ENCODE peak calls at places on chromosomes 4 and X, in ten cellular contexts. N is germinal center; A is cardiac muscle cell; K is CD4-positive, alpha-beta T cell; I is T-helper 2 cell; O is HT-29; W is Ammon's horn; X is 8988T; Z is globus pallidus; J is psoas muscle. G is an unnamed sample.

GRCh38 chr4:786861-787300 is 39.0 kb downstream of the CPLX1 start:
- DNase-seq in N (no peak), A (no peak), K (no peak), I (no peak), O (no peak), W (no peak), X (no peak), Z (no peak), J (no peak), G (no peak)

GRCh38 chr4:10582059-10582686 is 102.4 kb downstream of the CLNK start:
- DNase-seq in N (peak), A (peak), K (no peak), I (no peak), O (peak), W (peak), X (no peak), Z (peak), J (no peak), G (no peak)

GRCh38 chrX:87900320-87900908 is 382.8 kb downstream of the KLHL4 start:
- DNase-seq in N (no peak), A (no peak), K (no peak), I (no peak), O (no peak), W (no peak), X (no peak), Z (no peak), J (no peak), G (no peak)

GRCh38 chr4:55635760-55636621 is at the start of gene NMU:
- DNase-seq in N (peak), A (peak), K (no peak), I (no peak), O (peak), W (no peak), X (peak), Z (no peak), J (peak), G (no peak)

GRCh38 chrX:149518236-149518635 is 13.1 kb upstream of the IDS start:
- DNase-seq in N (no peak), A (no peak), K (no peak), I (no peak), O (no peak), W (no peak), X (no peak), Z (no peak), J (no peak), G (no peak)

GRCh38 chrX:48597353-48598264 is at the start of gene WDR13:
- DNase-seq in N (peak), A (peak), K (peak), I (peak), O (peak), W (peak), X (peak), Z (peak), J (peak), G (peak)

GRCh38 chr4:100935090-100935489 is 412.2 kb downstream of the PPP3CA start:
- DNase-seq in N (peak), A (no peak), K (no peak), I (no peak), O (peak), W (no peak), X (no peak), Z (peak), J (no peak), G (no peak)

GRCh38 chr4:156553659-156554058 is 417.9 kb downstream of the PDGFC start:
- DNase-seq in N (no peak), A (no peak), K (no peak), I (no peak), O (no peak), W (no peak), X (no peak), Z (no peak), J (no peak), G (no peak)

GRCh38 chr4:119111296-119111695 is 24.3 kb upstream of the MYOZ2 start:
- DNase-seq in N (no peak), A (no peak), K (no peak), I (no peak), O (no peak), W (no peak), X (no peak), Z (no peak), J (no peak), G (no peak)

GRCh38 chrX:7159132-7159861 is 11.3 kb upstream of the PUDP start:
- DNase-seq in N (no peak), A (peak), K (no peak), I (no peak), O (no peak), W (no peak), X (no peak), Z (no peak), J (no peak), G (no peak)

GRCh38 chr4:125070869-125071268 is 243.9 kb upstream of the FAT4 start:
- DNase-seq in N (no peak), A (no peak), K (no peak), I (no peak), O (peak), W (no peak), X (no peak), Z (no peak), J (no peak), G (no peak)

GRCh38 chrX:63746278-63746677 is 38.7 kb downstream of the ARHGEF9 start:
- DNase-seq in N (no peak), A (no peak), K (no peak), I (no peak), O (no peak), W (no peak), X (no peak), Z (no peak), J (no peak), G (no peak)

GRCh38 chr4:90127223-90127705 is at the start of gene CCSER1:
- DNase-seq in N (peak), A (peak), K (no peak), I (peak), O (peak), W (peak), X (peak), Z (peak), J (peak), G (peak)

GRCh38 chrX:56813318-56813837 is 84.3 kb downstream of the NBDY start:
- DNase-seq in N (no peak), A (peak), K (no peak), I (peak), O (no peak), W (no peak), X (no peak), Z (no peak), J (no peak), G (no peak)

GRCh38 chr4:168857009-168857408 is 153.0 kb downstream of the CBR4 start:
- DNase-seq in N (no peak), A (no peak), K (no peak), I (no peak), O (no peak), W (no peak), X (no peak), Z (no peak), J (no peak), G (no peak)

GRCh38 chr4:32485976-32486375 is 1765.8 kb downstream of the PCDH7 start:
- DNase-seq in N (no peak), A (peak), K (no peak), I (no peak), O (no peak), W (peak), X (no peak), Z (peak), J (no peak), G (no peak)

GRCh38 chr4:20253799-20254409 is 2.2 kb downstream of the SLIT2 start:
- DNase-seq in N (peak), A (peak), K (no peak), I (no peak), O (no peak), W (peak), X (peak), Z (no peak), J (peak), G (no peak)

GRCh38 chrX:54178100-54178940 is 4.7 kb downstream of the FAM120C start:
- DNase-seq in N (no peak), A (peak), K (no peak), I (no peak), O (peak), W (no peak), X (peak), Z (no peak), J (no peak), G (no peak)

GRCh38 chr4:6538111-6538510 is 36.9 kb upstream of the MAN2B2 start:
- DNase-seq in N (no peak), A (no peak), K (no peak), I (no peak), O (no peak), W (no peak), X (no peak), Z (no peak), J (no peak), G (no peak)

GRCh38 chrX:74232859-74233258 is 71.1 kb upstream of the ZCCHC13 start:
- DNase-seq in N (no peak), A (peak), K (no peak), I (no peak), O (peak), W (no peak), X (no peak), Z (no peak), J (no peak), G (no peak)

GRCh38 chr4:121411151-121411744 is 30.4 kb upstream of the QRFPR start:
- DNase-seq in N (no peak), A (no peak), K (no peak), I (no peak), O (peak), W (no peak), X (no peak), Z (no peak), J (no peak), G (no peak)

GRCh38 chr4:5746829-5747745 is 36.1 kb downstream of the EVC start:
- DNase-seq in N (no peak), A (peak), K (no peak), I (no peak), O (no peak), W (no peak), X (no peak), Z (no peak), J (no peak), G (no peak)

GRCh38 chr4:70877539-70877938 is 24.6 kb upstream of the MOB1B start:
- DNase-seq in N (no peak), A (no peak), K (no peak), I (no peak), O (no peak), W (no peak), X (no peak), Z (no peak), J (no peak), G (no peak)

GRCh38 chrX:16653424-16653823 is 3.5 kb downstream of the S100G start:
- DNase-seq in N (no peak), A (no peak), K (no peak), I (no peak), O (no peak), W (no peak), X (no peak), Z (no peak), J (no peak), G (no peak)

GRCh38 chr4:61666248-61666647 is 466.1 kb downstream of the ADGRL3 start:
- DNase-seq in N (no peak), A (no peak), K (no peak), I (no peak), O (no peak), W (no peak), X (no peak), Z (peak), J (no peak), G (no peak)

GRCh38 chr4:973431-974397 is at the start of gene DGKQ:
- DNase-seq in N (peak), A (peak), K (peak), I (peak), O (peak), W (peak), X (peak), Z (peak), J (peak), G (peak)

GRCh38 chrX:77431227-77431626 is 16.0 kb upstream of the FGF16 start:
- DNase-seq in N (no peak), A (peak), K (no peak), I (no peak), O (peak), W (no peak), X (no peak), Z (no peak), J (no peak), G (no peak)

GRCh38 chrX:120450163-120450562 is 18.9 kb downstream of the LAMP2 start:
- DNase-seq in N (no peak), A (peak), K (no peak), I (no peak), O (peak), W (no peak), X (no peak), Z (no peak), J (no peak), G (no peak)

GRCh38 chr4:150457802-150458201 is 124.1 kb upstream of the MAB21L2 start:
- DNase-seq in N (no peak), A (peak), K (no peak), I (no peak), O (no peak), W (no peak), X (no peak), Z (no peak), J (no peak), G (no peak)

GRCh38 chrX:140744085-140744484 is 34.5 kb downstream of the LINC00632 start:
- DNase-seq in N (no peak), A (no peak), K (no peak), I (no peak), O (no peak), W (no peak), X (no peak), Z (no peak), J (no peak), G (no peak)

GRCh38 chr4:98938386-98938785 is 9.5 kb upstream of the EIF4E start:
- DNase-seq in N (no peak), A (peak), K (no peak), I (no peak), O (no peak), W (no peak), X (no peak), Z (no peak), J (no peak), G (no peak)

GRCh38 chr4:155758500-155759371 is at the start of gene GUCY1B1:
- DNase-seq in N (peak), A (peak), K (peak), I (peak), O (no peak), W (peak), X (no peak), Z (peak), J (peak), G (peak)

GRCh38 chr4:186823989-186824388 is 100.3 kb upstream of the FAT1 start:
- DNase-seq in N (no peak), A (peak), K (no peak), I (no peak), O (no peak), W (peak), X (no peak), Z (no peak), J (no peak), G (no peak)

GRCh38 chr4:41420576-41420975 is 117.4 kb upstream of the LIMCH1 start:
- DNase-seq in N (no peak), A (no peak), K (no peak), I (no peak), O (no peak), W (no peak), X (no peak), Z (no peak), J (no peak), G (no peak)

GRCh38 chr4:30867427-30867826 is 147.3 kb downstream of the PCDH7 start:
- DNase-seq in N (no peak), A (no peak), K (no peak), I (no peak), O (no peak), W (no peak), X (no peak), Z (no peak), J (no peak), G (no peak)

GRCh38 chr4:142660728-142661127 is 185.4 kb downstream of the INPP4B start:
- DNase-seq in N (no peak), A (no peak), K (no peak), I (no peak), O (no peak), W (no peak), X (no peak), Z (no peak), J (peak), G (no peak)